ENCODE peak calls at places on chromosomes 12 and 14, in eight cellular contexts. W, I, A, Z, X, N, P and M are unnamed samples.

GRCh38 chr12:86249276-86249675 is 6.9 kb downstream of the MGAT4C start:
- DNase-seq in X (no peak), P (no peak), Z (no peak), W (no peak), I (no peak), N (no peak), A (no peak), M (no peak)

GRCh38 chr12:80894179-80894578 is 43.6 kb downstream of the LIN7A start:
- DNase-seq in A (no peak), P (no peak), I (no peak), X (no peak), W (no peak), Z (no peak), N (no peak), M (no peak)

GRCh38 chr14:75279153-75279738 is 618 bp downstream of the FOS start:
- DNase-seq in Z (no peak), A (peak; percentile 45), P (peak; percentile 69), X (peak; percentile 77), W (peak; percentile 86), I (no peak), N (no peak), M (no peak)

GRCh38 chr14:100738704-100739131 is 12.0 kb downstream of the DLK1 start:
- DNase-seq in I (no peak), P (no peak), A (no peak), X (no peak), Z (no peak), W (peak; percentile 50), N (no peak), M (no peak)

GRCh38 chr12:32559434-32559833 is 119.7 kb upstream of the DNM1L start:
- DNase-seq in P (no peak), A (no peak), Z (no peak), X (no peak), N (no peak), I (no peak), W (no peak), M (no peak)

GRCh38 chr12:29591140-29592020 is 93.9 kb upstream of the OVCH1 start:
- DNase-seq in X (no peak), W (no peak), P (no peak), N (no peak), Z (no peak), A (no peak), I (no peak), M (no peak)

GRCh38 chr12:87813476-87814234 is 215.5 kb downstream of the C12orf50 start:
- DNase-seq in A (no peak), I (no peak), P (no peak), X (no peak), N (no peak), Z (no peak), W (no peak), M (no peak)

GRCh38 chr14:38078393-38078792 is 129.3 kb upstream of the SSTR1 start:
- DNase-seq in N (no peak), P (peak; percentile 70), A (peak; percentile 92), X (no peak), Z (no peak), W (no peak), I (peak; percentile 39), M (no peak)